ENCODE peak calls at places on chromosomes 13 and 19, in five cellular contexts. M, S, D, H and C are unnamed samples. For H3K27me3, the result is how much of the 10 kb centered on the place peaks cover.

GRCh38 chr13:44052843-44053607 is 173.3 kb downstream of the LACC1 start:
- DNase-seq in M (no peak), S (no peak), D (peak), H (no peak), C (no peak)

GRCh38 chr13:72246396-72246795 is 379.4 kb upstream of the DACH1 start:
- DNase-seq in M (no peak), S (no peak), D (no peak), H (no peak), C (no peak)

GRCh38 chr13:69857188-69857821 is 250.3 kb upstream of the ATXN8OS start:
- DNase-seq in M (peak), S (no peak), D (peak), H (no peak), C (no peak)

GRCh38 chr19:34461375-34462100 is 20.0 kb upstream of the WTIP start:
- DNase-seq in M (no peak), S (no peak), D (no peak), H (no peak), C (no peak)

GRCh38 chr13:24851546-24851945 is 87.6 kb downstream of the RNF17 start:
- DNase-seq in M (no peak), S (no peak), D (peak), H (no peak), C (no peak)

GRCh38 chr13:40102854-40103253 is 447.4 kb downstream of the COG6 start:
- DNase-seq in M (no peak), S (no peak), D (peak), H (no peak), C (peak)

GRCh38 chr13:36998624-36999041 is 507 bp downstream of the ALG5 start:
- DNase-seq in M (no peak), S (peak), D (peak), H (no peak), C (no peak)

GRCh38 chr19:33905937-33906577 is 109.4 kb downstream of the KCTD15 start:
- DNase-seq in M (no peak), S (peak), D (peak), H (no peak), C (no peak)

GRCh38 chr13:48158915-48159314 is 64.0 kb upstream of the MED4 start:
- DNase-seq in M (no peak), S (no peak), D (no peak), H (no peak), C (no peak)

GRCh38 chr19:10523135-10523636 is 5.9 kb upstream of the S1PR5 start:
- DNase-seq in M (no peak), S (no peak), D (no peak), H (peak), C (no peak)

GRCh38 chr19:10519421-10519820 is 2.2 kb upstream of the S1PR5 start:
- DNase-seq in M (no peak), S (no peak), D (no peak), H (no peak), C (no peak)

GRCh38 chr19:10518444-10519361 is 1.5 kb upstream of the S1PR5 start:
- DNase-seq in M (no peak), S (peak), D (no peak), H (peak), C (no peak)

GRCh38 chr19:10521461-10522216 is 4.4 kb upstream of the S1PR5 start:
- DNase-seq in M (no peak), S (no peak), D (no peak), H (no peak), C (no peak)

DNA sequence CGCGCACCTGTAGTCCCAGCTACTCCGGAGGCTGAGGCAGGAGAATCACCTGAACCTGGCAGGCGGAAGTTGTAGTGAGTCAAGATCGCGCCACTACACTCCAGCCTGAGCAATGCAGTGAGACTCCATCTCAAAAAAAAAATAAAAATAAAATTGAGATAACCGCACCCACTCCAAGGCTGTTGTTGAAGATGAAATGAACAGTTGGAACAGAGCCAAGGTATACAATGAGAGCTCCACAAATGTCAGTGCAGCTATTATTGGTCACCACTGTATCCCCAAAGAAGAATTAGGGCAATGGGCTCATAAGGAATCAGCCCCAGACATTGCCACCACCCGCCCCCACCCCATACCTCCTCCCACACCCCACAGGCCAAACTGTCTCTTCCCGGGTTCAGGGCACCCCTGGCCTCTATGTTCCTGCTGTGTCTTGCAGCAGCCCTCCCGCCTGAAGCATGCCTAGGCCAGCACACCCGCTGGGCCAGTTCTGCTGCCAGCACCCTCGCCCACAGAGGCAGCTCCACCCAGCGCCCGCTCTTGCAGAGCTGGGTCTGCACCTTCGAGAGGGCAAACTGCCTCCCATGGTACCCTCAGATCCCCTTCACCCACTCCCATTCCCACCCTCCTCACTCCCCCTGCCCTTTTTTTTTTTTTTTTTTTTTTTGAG is 3.5 kb upstream of the S1PR5 start:
- DNase-seq in M (no peak), S (peak), D (no peak), H (no peak), C (no peak)
- H3K27ac ChIP-seq in M (no peak), S (peak), D (no peak), H (no peak), C (no peak)

DNA sequence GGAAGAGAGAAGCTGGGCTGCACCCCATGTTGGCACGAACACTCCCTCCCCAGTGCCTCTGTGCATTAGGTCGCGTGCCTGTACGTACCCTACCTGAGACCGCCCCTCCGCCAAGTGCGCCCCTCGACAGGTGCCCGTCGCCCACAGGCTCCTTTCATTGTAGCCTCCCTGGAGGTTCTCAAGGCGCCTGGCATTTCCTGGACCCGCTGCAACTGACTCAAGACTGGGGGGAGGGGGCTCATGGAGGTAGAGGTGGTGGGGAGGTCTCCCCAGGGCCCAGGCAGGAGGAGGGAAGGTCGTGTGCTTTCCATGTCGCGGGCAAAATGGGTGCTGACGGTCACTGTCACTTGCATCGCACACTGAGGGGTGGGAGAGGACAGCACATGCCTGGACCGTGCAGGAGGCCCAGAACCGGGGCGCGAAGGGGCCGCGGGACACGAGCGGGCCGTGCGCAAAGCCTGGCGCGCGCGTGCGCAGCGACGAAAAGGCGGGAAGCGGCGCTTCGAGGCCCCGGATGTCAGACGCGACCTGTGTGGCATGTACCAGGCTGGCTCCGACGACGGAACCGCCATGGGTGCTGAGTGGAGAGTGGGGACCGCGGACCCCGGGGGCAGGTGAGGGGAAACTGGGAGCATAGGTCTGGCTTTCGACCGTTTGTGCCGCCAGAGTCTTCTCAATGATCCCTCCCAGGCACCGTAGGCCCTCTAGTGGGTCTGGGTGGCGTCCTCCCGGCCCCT is 16.5 kb downstream of the NFIX start:
- DNase-seq in M (no peak), S (peak), D (no peak), H (no peak), C (no peak)
- H3K27me3 ChIP-seq in M (under half), S (under half), D (half or more), H (under half), C (under half)

GRCh38 chr19:1868971-1869370 is 5.6 kb upstream of the KLF16 start:
- DNase-seq in M (no peak), S (no peak), D (no peak), H (no peak), C (no peak)

GRCh38 chr19:1864480-1865171 is 1.2 kb upstream of the KLF16 start:
- DNase-seq in M (no peak), S (peak), D (peak), H (no peak), C (peak)

GRCh38 chr19:1867359-1867724 is 4.0 kb upstream of the KLF16 start:
- DNase-seq in M (no peak), S (no peak), D (no peak), H (no peak), C (no peak)

GRCh38 chr19:1865172-1866010 is 2.0 kb upstream of the KLF16 start:
- DNase-seq in M (no peak), S (peak), D (no peak), H (no peak), C (no peak)

GRCh38 chr19:1866693-1867358 is 3.4 kb upstream of the KLF16 start:
- DNase-seq in M (no peak), S (no peak), D (no peak), H (no peak), C (no peak)
- H3K27ac ChIP-seq in M (no peak), S (no peak), D (no peak), H (no peak), C (no peak)

GRCh38 chr13:99907038-99907437 is 64.5 kb downstream of the ZIC5 start:
- DNase-seq in M (no peak), S (no peak), D (no peak), H (no peak), C (no peak)
- H3K27me3 ChIP-seq in M (under half), S (under half), D (under half), H (under half), C (under half)

GRCh38 chr13:73676550-73677040 is 457.6 kb downstream of the KLF12 start:
- DNase-seq in M (no peak), S (no peak), D (no peak), H (no peak), C (no peak)
- H3K27ac ChIP-seq in M (no peak), S (no peak), D (no peak), H (no peak), C (no peak)

GRCh38 chr13:97329331-97329730 is 104.6 kb upstream of the RAP2A start:
- DNase-seq in M (no peak), S (no peak), D (peak), H (no peak), C (no peak)
- H3K27me3 ChIP-seq in M (under half), S (under half), D (under half), H (under half), C (under half)

GRCh38 chr19:44741258-44741731 is 7.2 kb upstream of the BCL3 start:
- DNase-seq in M (no peak), S (no peak), D (peak), H (no peak), C (no peak)
- H3K27ac ChIP-seq in M (no peak), S (peak), D (no peak), H (no peak), C (peak)

DNA sequence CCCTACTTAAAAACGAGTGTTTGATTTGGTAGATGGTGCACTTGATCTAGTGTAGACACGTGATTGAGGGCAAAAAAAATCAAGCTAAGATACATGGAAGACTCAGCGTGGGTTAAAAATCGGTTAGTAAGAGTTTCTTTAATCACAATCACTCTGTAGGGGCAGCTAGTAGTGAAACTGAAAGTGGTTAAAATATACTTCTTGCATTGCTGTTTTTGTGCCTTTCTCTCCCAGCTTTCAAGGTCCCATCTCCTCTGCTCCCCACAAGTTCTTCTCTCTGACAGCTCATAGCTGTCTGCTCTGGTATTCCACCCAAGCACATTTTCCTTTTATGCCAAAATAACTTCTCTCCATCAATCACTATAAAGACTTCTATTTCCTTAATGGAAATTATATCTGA is 1089.7 kb downstream of the EFNB2 start:
- DNase-seq in M (no peak), S (no peak), D (no peak), H (no peak), C (peak)
- H3K27me3 ChIP-seq in M (under half), S (under half), D (under half), H (under half), C (under half)

GRCh38 chr19:2771786-2772674 is 11.0 kb downstream of the SGTA start:
- DNase-seq in M (no peak), S (no peak), D (no peak), H (no peak), C (no peak)

GRCh38 chr19:2777952-2778683 is 5.0 kb downstream of the SGTA start:
- DNase-seq in M (no peak), S (no peak), D (no peak), H (no peak), C (no peak)

GRCh38 chr19:2774083-2774679 is 8.9 kb downstream of the SGTA start:
- DNase-seq in M (no peak), S (no peak), D (no peak), H (no peak), C (no peak)

GRCh38 chr19:2775556-2776430 is 7.3 kb downstream of the SGTA start:
- DNase-seq in M (no peak), S (no peak), D (peak), H (peak), C (peak)

GRCh38 chr19:2774953-2775555 is 8.0 kb downstream of the SGTA start:
- DNase-seq in M (no peak), S (no peak), D (no peak), H (no peak), C (no peak)
- H3K27ac ChIP-seq in M (peak), S (no peak), D (peak), H (no peak), C (peak)

GRCh38 chr19:50494186-50495019 is 16.6 kb downstream of the JOSD2 start:
- DNase-seq in M (no peak), S (peak), D (no peak), H (no peak), C (no peak)
- H3K27me3 ChIP-seq in M (under half), S (under half), D (under half), H (under half), C (under half)